ENCODE peak calls at places on chromosomes 12 and 14, in four cellular contexts. M is mucosa of gallbladder, Q is NCI-H1092, X is fibroblast of the conjunctiva. A is an unnamed sample.

GRCh38 chr12:110576504-110576903 is 6.6 kb downstream of the PPTC7 start:
- DNase-seq in M (no peak), Q (no peak), X (no peak), A (no peak)

GRCh38 chr14:87508333-87508732 is 484.6 kb downstream of the GALC start:
- DNase-seq in M (no peak), Q (no peak), X (no peak), A (no peak)

GRCh38 chr12:58502236-58502635 is 418.1 kb downstream of the LRIG3 start:
- DNase-seq in M (no peak), Q (peak), X (no peak), A (peak)

GRCh38 chr14:68653754-68654153 is 139.1 kb downstream of the ZFP36L1 start:
- DNase-seq in M (no peak), Q (no peak), X (no peak), A (no peak)

GRCh38 chr12:32265920-32266319 is 133.4 kb upstream of the FGD4 start:
- DNase-seq in M (no peak), Q (no peak), X (no peak), A (no peak)

GRCh38 chr14:21476526-21476924 is 234 bp downstream of the RAB2B start:
- DNase-seq in M (peak), Q (peak), X (no peak), A (no peak)

GRCh38 chr14:54570651-54571415 is 3.9 kb downstream of the SAMD4A start:
- DNase-seq in M (no peak), Q (no peak), X (peak), A (no peak)

GRCh38 chr12:54967461-54967860 is 17.1 kb downstream of the TESPA1 start:
- DNase-seq in M (no peak), Q (no peak), X (no peak), A (no peak)

GRCh38 chr12:113587720-113588119 is 116.0 kb upstream of the LHX5 start:
- DNase-seq in M (no peak), Q (no peak), X (no peak), A (no peak)

GRCh38 chr12:109087250-109087649 is 6.0 kb downstream of the ALKBH2 start:
- DNase-seq in M (no peak), Q (no peak), X (no peak), A (no peak)

GRCh38 chr12:79747274-79747673 is 56.5 kb upstream of the PAWR start:
- DNase-seq in M (no peak), Q (no peak), X (no peak), A (no peak)

GRCh38 chr12:32501835-32502333 is 102.5 kb downstream of the FGD4 start:
- DNase-seq in M (no peak), Q (peak), X (peak), A (peak)

GRCh38 chr14:100400115-100400514 is 77.0 kb downstream of the SLC25A47 start:
- DNase-seq in M (peak), Q (peak), X (no peak), A (no peak)

GRCh38 chr12:122437656-122438121 is 15.2 kb upstream of the CLIP1 start:
- DNase-seq in M (peak), Q (no peak), X (no peak), A (peak)

GRCh38 chr14:68211886-68212285 is 392.3 kb downstream of the RAD51B start:
- DNase-seq in M (no peak), Q (no peak), X (no peak), A (no peak)

GRCh38 chr12:254039-254438 is 8.6 kb downstream of the SLC6A13 start:
- DNase-seq in M (no peak), Q (no peak), X (no peak), A (no peak)

GRCh38 chr14:85565862-85566296 is 35.9 kb downstream of the FLRT2 start:
- DNase-seq in M (no peak), Q (no peak), X (peak), A (no peak)

GRCh38 chr14:99737451-99737951 is 53.4 kb downstream of the CYP46A1 start:
- DNase-seq in M (no peak), Q (no peak), X (no peak), A (no peak)

GRCh38 chr14:32457213-32457920 is 128.3 kb downstream of the AKAP6 start:
- DNase-seq in M (peak), Q (no peak), X (no peak), A (no peak)

GRCh38 chr12:107125833-107126232 is 32.5 kb upstream of the CRY1 start:
- DNase-seq in M (no peak), Q (no peak), X (no peak), A (no peak)

GRCh38 chr14:52069617-52070431 is 965 bp upstream of the NID2 start:
- DNase-seq in M (no peak), Q (no peak), X (no peak), A (no peak)

GRCh38 chr12:121688966-121689365 is 19.5 kb upstream of the MORN3 start:
- DNase-seq in M (no peak), Q (no peak), X (no peak), A (no peak)

GRCh38 chr14:60965402-60965801 is 15.5 kb downstream of the TRMT5 start:
- DNase-seq in M (no peak), Q (no peak), X (peak), A (no peak)

GRCh38 chr12:53102883-53103807 is at the start of gene SOAT2:
- DNase-seq in M (no peak), Q (no peak), X (no peak), A (no peak)

GRCh38 chr14:68487805-68488590 is 304.9 kb downstream of the ZFP36L1 start:
- DNase-seq in M (no peak), Q (no peak), X (no peak), A (no peak)

GRCh38 chr14:58992935-58993334 is 195.5 kb upstream of the DAAM1 start:
- DNase-seq in M (no peak), Q (no peak), X (no peak), A (no peak)

A was measured in GM04504.